ENCODE peak calls at places on chromosomes 12 and 14, in eight cellular contexts. W, H, S, F, J, Y, X and B are unnamed samples. For H3K36me3, the result is how much of the 10 kb centered on the place peaks cover.

GRCh38 chr12:47790676-47791350 is 17.8 kb downstream of the SLC48A1 start:
- DNase-seq in H (no peak), S (no peak), J (no peak), W (no peak), F (no peak), X (no peak), Y (no peak), B (no peak)

GRCh38 chr14:98947911-98948595 is 323.9 kb downstream of the BCL11B start:
- DNase-seq in S (no peak), X (no peak), J (no peak), Y (no peak), H (no peak), F (no peak), W (no peak), B (no peak)

GRCh38 chr14:69693145-69693544 is 73.8 kb upstream of the SRSF5 start:
- DNase-seq in S (no peak), F (no peak), J (no peak), X (peak), Y (no peak), W (peak), H (no peak), B (no peak)

GRCh38 chr12:124720019-124720686 is 143.5 kb downstream of the SCARB1 start:
- DNase-seq in S (no peak), X (no peak), Y (peak), H (peak), J (no peak), F (peak), W (no peak), B (peak)

GRCh38 chr14:60965402-60965801 is 15.5 kb downstream of the TRMT5 start:
- DNase-seq in F (no peak), X (no peak), S (no peak), H (no peak), W (no peak), Y (peak), J (no peak), B (peak)

GRCh38 chr14:59727073-59727661 is 143.4 kb downstream of the RTN1 start:
- DNase-seq in F (no peak), J (no peak), S (no peak), H (no peak), W (no peak), Y (no peak), X (no peak), B (no peak)

GRCh38 chr14:81172881-81173280 is 47.9 kb downstream of the GTF2A1 start:
- DNase-seq in J (no peak), W (no peak), H (no peak), S (no peak), Y (no peak), X (no peak), F (no peak), B (no peak)

GRCh38 chr12:884746-885414 is 64.6 kb downstream of the RAD52 start:
- DNase-seq in H (no peak), J (no peak), S (no peak), Y (no peak), W (no peak), F (no peak), X (no peak), B (no peak)

GRCh38 chr12:123990512-123990911 is 17.5 kb downstream of the ZNF664 start:
- DNase-seq in S (no peak), W (peak), J (no peak), F (no peak), Y (no peak), H (no peak), X (no peak), B (no peak)

GRCh38 chr14:38605193-38606114 is 349.6 kb upstream of the CLEC14A start:
- DNase-seq in S (peak), J (no peak), H (no peak), Y (no peak), F (no peak), W (no peak), X (peak), B (no peak)

GRCh38 chr12:85310456-85311076 is 30.5 kb downstream of the ALX1 start:
- DNase-seq in J (no peak), Y (no peak), H (no peak), X (no peak), W (no peak), F (no peak), S (peak), B (peak)

GRCh38 chr12:116136340-116136739 is 141.2 kb downstream of the MED13L start:
- DNase-seq in J (no peak), F (no peak), H (no peak), Y (no peak), S (peak), X (no peak), W (no peak), B (no peak)

GRCh38 chr14:30771595-30771994 is 102.8 kb upstream of the COCH start:
- DNase-seq in H (no peak), Y (no peak), J (no peak), F (no peak), X (no peak), S (no peak), W (no peak), B (no peak)

GRCh38 chr14:21486640-21487087 is 9.7 kb downstream of the TOX4 start:
- DNase-seq in H (no peak), X (no peak), S (no peak), F (no peak), W (no peak), Y (no peak), J (no peak), B (no peak)

GRCh38 chr12:111467092-111467861 is 61.6 kb downstream of the SH2B3 start:
- DNase-seq in H (no peak), W (no peak), F (no peak), Y (no peak), X (no peak), J (no peak), S (no peak), B (no peak)

GRCh38 chr14:88613552-88614010 is 50.7 kb downstream of the ZC3H14 start:
- DNase-seq in F (no peak), W (peak), H (no peak), X (no peak), J (no peak), S (no peak), Y (peak), B (peak)

GRCh38 chr12:96752211-96752610 is 154.8 kb upstream of the NEDD1 start:
- DNase-seq in W (no peak), F (no peak), J (no peak), S (no peak), X (no peak), H (no peak), Y (peak), B (peak)

GRCh38 chr12:3398196-3398789 is 92.7 kb upstream of the PRMT8 start:
- DNase-seq in Y (peak), S (no peak), X (no peak), H (no peak), W (no peak), J (no peak), F (no peak), B (peak)

GRCh38 chr14:37655418-37655817 is 60.0 kb downstream of the TTC6 start:
- DNase-seq in W (no peak), F (no peak), X (no peak), H (no peak), Y (peak), J (no peak), S (no peak), B (peak)

GRCh38 chr12:92147491-92147890 is 1.8 kb upstream of the BTG1 start:
- DNase-seq in X (no peak), Y (no peak), J (no peak), S (no peak), F (no peak), H (no peak), W (no peak), B (no peak)

GRCh38 chr14:104398656-104399055 is 180.9 kb upstream of the C14orf180 start:
- DNase-seq in W (no peak), Y (no peak), X (no peak), S (no peak), F (no peak), H (no peak), J (no peak), B (no peak)

GRCh38 chr14:105184461-105184860 is 3.3 kb upstream of the NUDT14 start:
- DNase-seq in F (no peak), Y (no peak), S (no peak), W (no peak), X (no peak), H (no peak), J (no peak), B (no peak)

GRCh38 chr14:64825498-64825897 is 54.2 kb downstream of the SPTB start:
- DNase-seq in J (no peak), W (no peak), Y (no peak), H (peak), F (no peak), S (no peak), X (no peak), B (no peak)

GRCh38 chr12:109087250-109087649 is 6.0 kb downstream of the ALKBH2 start:
- DNase-seq in W (peak), X (no peak), J (no peak), Y (peak), H (no peak), S (no peak), F (no peak), B (no peak)

GRCh38 chr12:109085590-109085989 is 7.7 kb downstream of the ALKBH2 start:
- DNase-seq in X (no peak), H (no peak), Y (no peak), S (no peak), F (no peak), J (no peak), W (no peak), B (no peak)

GRCh38 chr12:109084425-109084824 is 8.8 kb downstream of the ALKBH2 start:
- DNase-seq in F (no peak), J (no peak), W (no peak), Y (no peak), X (no peak), H (no peak), S (no peak), B (no peak)

DNA sequence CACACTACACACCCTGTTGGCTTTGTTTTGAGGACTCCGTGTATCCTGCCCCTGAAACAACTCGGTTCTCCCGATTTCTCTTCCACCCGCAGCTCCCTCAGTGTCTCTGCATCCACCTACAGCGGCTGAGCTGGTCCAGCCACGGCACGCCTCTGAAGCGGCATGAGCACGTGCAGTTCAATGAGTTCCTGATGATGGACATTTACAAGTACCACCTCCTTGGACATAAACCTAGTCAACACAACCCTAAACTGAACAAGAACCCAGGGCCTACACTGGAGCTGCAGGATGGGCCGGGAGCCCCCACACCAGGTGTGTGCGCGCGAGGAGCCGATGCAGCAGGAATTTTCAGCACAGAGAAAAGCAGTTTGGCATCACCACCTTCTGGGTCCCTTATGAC is 10.5 kb downstream of the ALKBH2 start:
- DNase-seq in H (no peak), W (no peak), J (no peak), Y (no peak), S (no peak), X (no peak), F (no peak), B (no peak)
- H3K36me3 ChIP-seq in H (half or more), W (under half), J (under half), Y (under half), S (under half), X (under half), F (under half), B (under half)

GRCh38 chr14:102491366-102491765 is 18.2 kb downstream of the ANKRD9 start:
- DNase-seq in S (no peak), F (no peak), J (no peak), W (no peak), H (no peak), X (no peak), Y (peak), B (peak)
- H3K36me3 ChIP-seq in S (under half), F (under half), J (under half), W (under half), H (under half), X (under half), Y (under half), B (under half)

GRCh38 chr12:27686147-27686546 is 10.1 kb upstream of the REP15 start:
- DNase-seq in Y (no peak), X (no peak), F (no peak), H (no peak), S (no peak), W (no peak), J (no peak), B (no peak)

GRCh38 chr12:27685274-27685673 is 11.0 kb upstream of the REP15 start:
- DNase-seq in H (no peak), J (no peak), X (no peak), Y (no peak), S (no peak), F (no peak), W (no peak), B (no peak)

GRCh38 chr12:27682534-27682933 is 13.7 kb upstream of the REP15 start:
- DNase-seq in F (no peak), X (no peak), H (no peak), Y (no peak), J (no peak), S (no peak), W (no peak), B (no peak)

GRCh38 chr12:27674989-27675388 is 21.3 kb upstream of the REP15 start:
- DNase-seq in S (no peak), F (no peak), J (no peak), H (no peak), Y (no peak), W (no peak), X (no peak), B (no peak)

GRCh38 chr12:27680638-27681037 is 15.6 kb upstream of the REP15 start:
- DNase-seq in W (no peak), Y (no peak), J (no peak), S (no peak), F (no peak), X (no peak), H (no peak), B (no peak)
- H3K36me3 ChIP-seq in W (under half), Y (half or more), J (under half), S (under half), F (under half), X (under half), H (half or more), B (under half)

GRCh38 chr12:113874326-113874725 is 91.8 kb downstream of the RBM19 start:
- DNase-seq in J (no peak), Y (no peak), X (no peak), H (no peak), S (no peak), W (no peak), F (no peak), B (no peak)
- H3K36me3 ChIP-seq in J (under half), Y (under half), X (under half), H (under half), S (under half), W (under half), F (under half), B (under half)

DNA sequence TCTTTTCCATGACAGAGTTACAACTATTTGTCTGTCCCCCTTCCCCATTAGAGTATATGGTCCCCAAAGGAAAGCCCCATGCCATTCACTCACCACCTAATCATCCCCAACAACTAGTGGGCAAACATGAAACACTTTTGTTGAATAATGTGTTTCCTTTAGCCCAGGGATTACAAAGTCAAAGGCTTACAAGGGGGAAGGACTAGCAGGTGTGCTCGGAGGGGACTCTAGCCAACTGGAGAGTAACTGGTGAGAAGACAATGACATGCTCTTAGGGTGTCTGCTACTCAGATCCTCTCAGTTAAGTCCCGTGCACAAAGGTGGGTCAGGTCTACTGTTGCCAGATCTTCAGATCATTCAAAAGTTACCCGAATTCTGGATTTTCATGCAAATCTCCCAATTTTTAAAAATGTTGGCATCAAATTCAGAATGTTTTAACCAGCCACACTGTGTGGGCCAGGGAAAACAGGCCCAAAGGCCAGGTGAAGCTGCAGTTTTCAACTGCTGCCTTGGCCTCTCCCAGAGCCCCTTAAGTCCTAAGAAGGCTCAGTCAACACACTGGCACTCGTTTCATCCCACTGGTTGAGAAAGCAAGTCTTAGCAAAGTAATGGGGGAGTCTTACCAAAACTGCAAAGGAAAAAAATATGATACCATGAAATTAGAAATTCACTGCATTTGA is 29.7 kb downstream of the NUDT4 start:
- DNase-seq in Y (no peak), W (no peak), S (no peak), X (no peak), F (no peak), J (no peak), H (no peak), B (no peak)
- H3K36me3 ChIP-seq in Y (under half), W (under half), S (under half), X (under half), F (half or more), J (under half), H (half or more), B (under half)

GRCh38 chr12:119683413-119683812 is 15.5 kb downstream of the PRKAB1 start:
- DNase-seq in F (no peak), J (no peak), H (no peak), S (no peak), W (no peak), Y (no peak), X (no peak), B (no peak)
- H3K36me3 ChIP-seq in F (under half), J (under half), H (under half), S (under half), W (under half), Y (under half), X (under half), B (under half)

GRCh38 chr12:45831590-45831989 is 102.1 kb downstream of the ARID2 start:
- DNase-seq in F (no peak), S (no peak), Y (no peak), X (no peak), J (no peak), H (no peak), W (no peak), B (no peak)
- H3K36me3 ChIP-seq in F (under half), S (under half), Y (under half), X (under half), J (under half), H (under half), W (under half), B (under half)

GRCh38 chr12:110330544-110330943 is 49.5 kb downstream of the ATP2A2 start:
- DNase-seq in W (no peak), S (peak), F (no peak), X (no peak), H (no peak), Y (peak), J (no peak), B (no peak)
- H3K36me3 ChIP-seq in W (under half), S (half or more), F (half or more), X (under half), H (half or more), Y (half or more), J (under half), B (under half)